ENCODE peak calls at places on chromosomes 6 and 20, in four cellular contexts. O is ovary, M is adrenal gland, Z is HCT116. Q is an unnamed sample. For H3K4me1, the result is how much of the 10 kb centered on the place peaks cover.

GRCh38 chr6:139990287-139990686 is 615.8 kb upstream of the CITED2 start:
- DNase-seq in O (no peak), M (no peak), Z (no peak), Q (no peak)

GRCh38 chr20:50508171-50508761 is 1.9 kb upstream of the PTPN1 start:
- DNase-seq in O (no peak), M (no peak), Z (no peak), Q (no peak)

GRCh38 chr20:40431611-40432010 is 257.4 kb downstream of the MAFB start:
- DNase-seq in O (no peak), M (no peak), Z (no peak), Q (no peak)

GRCh38 chr20:2137552-2138201 is 36.0 kb downstream of the STK35 start:
- DNase-seq in O (no peak), M (peak), Z (no peak), Q (no peak)

GRCh38 chr20:40920291-40920690 is 108.3 kb upstream of the TOP1 start:
- DNase-seq in O (no peak), M (no peak), Z (no peak), Q (no peak)

GRCh38 chr6:132931937-132932336 is 117.6 kb downstream of the RPS12 start:
- DNase-seq in O (no peak), M (no peak), Z (no peak), Q (no peak)

GRCh38 chr6:168026925-168027324 is 29.5 kb downstream of the KIF25 start:
- DNase-seq in O (no peak), M (no peak), Z (no peak), Q (no peak)

GRCh38 chr6:116363759-116364158 is 7.0 kb upstream of the DSE start:
- DNase-seq in O (no peak), M (no peak), Z (no peak), Q (no peak)

GRCh38 chr6:62090442-62091229 is 195.4 kb downstream of the KHDRBS2 start:
- DNase-seq in O (no peak), M (no peak), Z (no peak), Q (no peak)

GRCh38 chr6:93684339-93684738 is 265.0 kb upstream of the EPHA7 start:
- DNase-seq in O (no peak), M (no peak), Z (no peak), Q (no peak)

GRCh38 chr6:83853968-83854501 is 875 bp downstream of the RIPPLY2 start:
- DNase-seq in O (no peak), M (no peak), Z (no peak), Q (no peak)

GRCh38 chr6:72321741-72322140 is 300.1 kb upstream of the KCNQ5 start:
- DNase-seq in O (no peak), M (no peak), Z (no peak), Q (no peak)

GRCh38 chr20:17835941-17836861 is 132.4 kb downstream of the SNX5 start:
- DNase-seq in O (peak), M (no peak), Z (no peak), Q (no peak)

GRCh38 chr6:116278853-116279231 is 888 bp downstream of the TSPYL1 start:
- DNase-seq in O (peak), M (peak), Z (no peak), Q (peak)

GRCh38 chr20:49219924-49220831 is 962 bp downstream of the DDX27 start:
- DNase-seq in O (peak), M (no peak), Z (no peak), Q (peak)

GRCh38 chr6:52976591-52977035 is 18.5 kb downstream of the GSTA4 start:
- DNase-seq in O (no peak), M (no peak), Z (no peak), Q (peak)

GRCh38 chr6:53746442-53747103 is 48.2 kb upstream of the LRRC1 start:
- DNase-seq in O (no peak), M (no peak), Z (no peak), Q (no peak)

GRCh38 chr20:25025091-25025861 is 32.7 kb downstream of the ACSS1 start:
- DNase-seq in O (no peak), M (no peak), Z (no peak), Q (peak)

GRCh38 chr6:36760685-36761435 is 63.2 kb downstream of the RAB44 start:
- DNase-seq in O (no peak), M (no peak), Z (no peak), Q (no peak)

GRCh38 chr6:128370072-128370471 is 150.3 kb downstream of the PTPRK start:
- DNase-seq in O (no peak), M (no peak), Z (no peak), Q (no peak)

GRCh38 chr6:168100011-168100802 is 21.2 kb upstream of the FRMD1 start:
- DNase-seq in O (no peak), M (no peak), Z (no peak), Q (no peak)

GRCh38 chr6:43722920-43723565 is 35.5 kb upstream of the MRPS18A start:
- DNase-seq in O (no peak), M (no peak), Z (no peak), Q (no peak)

GRCh38 chr20:49276895-49277785 is 717 bp downstream of the ZNFX1 start:
- DNase-seq in O (peak), M (peak), Z (no peak), Q (peak)

GRCh38 chr6:11007715-11008608 is 36.1 kb downstream of the ELOVL2 start:
- DNase-seq in O (no peak), M (no peak), Z (peak), Q (no peak)

GRCh38 chr6:154732824-154733609 is at the start of gene SCAF8:
- DNase-seq in O (peak), M (peak), Z (peak), Q (peak)

GRCh38 chr20:58892126-58892931 is 39.8 kb downstream of the GNAS start:
- DNase-seq in O (peak), M (peak), Z (no peak), Q (peak)

GRCh38 chr6:155181498-155181897 is 82.3 kb upstream of the CLDN20 start:
- DNase-seq in O (no peak), M (no peak), Z (no peak), Q (no peak)

GRCh38 chr6:32148722-32149576 is 2.8 kb downstream of the PRRT1 start:
- DNase-seq in O (peak), M (peak), Z (no peak), Q (peak)

GRCh38 chr6:148750826-148751225 is 4.0 kb downstream of the UST start:
- DNase-seq in O (no peak), M (peak), Z (no peak), Q (peak)

GRCh38 chr20:58024241-58024721 is 204.2 kb downstream of the ANKRD60 start:
- DNase-seq in O (no peak), M (no peak), Z (no peak), Q (no peak)

GRCh38 chr6:64817525-64817924 is 889.5 kb downstream of the EYS start:
- DNase-seq in O (no peak), M (no peak), Z (no peak), Q (no peak)

GRCh38 chr6:55713411-55713810 is 134.4 kb upstream of the HMGCLL1 start:
- DNase-seq in O (no peak), M (no peak), Z (no peak), Q (no peak)

GRCh38 chr6:123091091-123091895 is 95.3 kb downstream of the CLVS2 start:
- DNase-seq in O (no peak), M (no peak), Z (no peak), Q (no peak)

DNA sequence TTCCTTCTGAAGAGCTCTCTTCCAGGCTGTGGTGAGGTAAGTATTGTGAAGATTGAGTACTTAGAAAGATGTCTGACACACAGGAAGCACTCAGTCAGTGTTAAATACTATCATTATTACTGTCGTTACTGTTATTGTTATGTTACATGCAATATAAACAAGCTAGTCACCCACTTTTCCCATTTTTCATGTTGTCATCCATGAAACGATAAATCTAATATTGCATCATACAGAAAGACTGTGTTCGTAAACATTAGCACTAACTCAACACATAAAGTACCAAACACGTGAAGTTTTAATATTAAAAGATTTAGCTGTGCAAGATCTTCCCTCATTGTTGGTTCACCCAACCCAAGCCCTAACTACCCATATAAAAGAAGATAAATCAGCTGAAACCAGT is 109.2 kb upstream of the NRSN1 start:
- DNase-seq in O (no peak), M (no peak), Z (no peak), Q (no peak)
- H3K27ac ChIP-seq in O (no peak), M (no peak), Z (no peak), Q (no peak)

DNA sequence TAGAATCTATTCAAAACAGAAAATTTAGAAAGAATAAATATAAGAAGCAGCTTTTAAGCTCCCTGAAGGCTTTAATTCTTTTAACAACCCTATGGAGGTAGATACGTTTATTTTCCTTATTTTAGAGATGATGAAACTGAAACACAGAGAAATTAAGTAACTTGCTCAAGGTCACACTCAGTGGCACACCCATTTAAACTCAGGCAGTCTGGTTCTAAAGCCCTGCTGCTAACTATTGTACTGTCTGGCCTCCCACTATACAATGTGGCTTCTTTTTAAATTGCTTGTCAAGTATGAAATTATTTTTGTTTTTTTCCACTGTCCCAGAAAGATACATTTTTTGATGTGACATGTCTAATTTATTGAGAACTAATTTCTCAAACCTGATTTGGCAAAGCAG is 55.7 kb downstream of the FAM217A start:
- DNase-seq in O (no peak), M (no peak), Z (no peak), Q (no peak)
- H3K4me1 ChIP-seq in O (under half), M (under half), Z (under half), Q (half or more)

GRCh38 chr6:5084192-5084786 is 852 bp upstream of the PPP1R3G start:
- DNase-seq in O (peak), M (peak), Z (no peak), Q (peak)

GRCh38 chr6:5085638-5086293 is 625 bp downstream of the PPP1R3G start:
- DNase-seq in O (peak), M (peak), Z (no peak), Q (peak)

GRCh38 chr6:5083813-5084191 is 1.3 kb upstream of the PPP1R3G start:
- DNase-seq in O (no peak), M (no peak), Z (no peak), Q (no peak)

GRCh38 chr6:5086294-5086890 is 1.3 kb downstream of the PPP1R3G start:
- DNase-seq in O (no peak), M (peak), Z (no peak), Q (no peak)

GRCh38 chr6:5084787-5085637 is at the start of gene PPP1R3G:
- DNase-seq in O (peak), M (peak), Z (no peak), Q (peak)
- TF ChIP-seq POLR2A in O (no peak), M (no peak), Z (no peak), Q (no peak)

GRCh38 chr6:169426611-169427010 is 173.0 kb upstream of the THBS2 start:
- DNase-seq in O (no peak), M (no peak), Z (no peak), Q (no peak)

GRCh38 chr6:169424821-169425240 is 171.2 kb upstream of the THBS2 start:
- DNase-seq in O (peak), M (peak), Z (no peak), Q (no peak)

GRCh38 chr6:169421890-169422289 is 168.2 kb upstream of the THBS2 start:
- DNase-seq in O (no peak), M (no peak), Z (no peak), Q (no peak)

GRCh38 chr6:169425628-169426370 is 172.2 kb upstream of the THBS2 start:
- DNase-seq in O (peak), M (no peak), Z (no peak), Q (no peak)

GRCh38 chr6:169424149-169424804 is 170.6 kb upstream of the THBS2 start:
- DNase-seq in O (no peak), M (no peak), Z (no peak), Q (no peak)
- H3K27ac ChIP-seq in O (peak), M (peak), Z (no peak), Q (peak)

GRCh38 chr20:47557218-47557617 is 55.5 kb downstream of the NCOA3 start:
- DNase-seq in O (no peak), M (no peak), Z (no peak), Q (no peak)
- H3K4me1 ChIP-seq in O (under half), M (under half), Z (under half), Q (under half)

GRCh38 chr20:44310664-44311639 is at the start of gene FITM2:
- DNase-seq in O (peak), M (peak), Z (peak), Q (peak)
- TF ChIP-seq POLR2A in O (peak), M (no peak), Z (peak), Q (peak)

GRCh38 chr20:47479093-47479492 is 22.6 kb upstream of the NCOA3 start:
- DNase-seq in O (no peak), M (no peak), Z (no peak), Q (no peak)

GRCh38 chr20:47475419-47476044 is 26.2 kb upstream of the NCOA3 start:
- DNase-seq in O (no peak), M (no peak), Z (no peak), Q (no peak)

GRCh38 chr20:47479506-47479905 is 22.2 kb upstream of the NCOA3 start:
- DNase-seq in O (no peak), M (no peak), Z (no peak), Q (no peak)

GRCh38 chr20:47480239-47480638 is 21.4 kb upstream of the NCOA3 start:
- DNase-seq in O (no peak), M (no peak), Z (no peak), Q (no peak)

DNA sequence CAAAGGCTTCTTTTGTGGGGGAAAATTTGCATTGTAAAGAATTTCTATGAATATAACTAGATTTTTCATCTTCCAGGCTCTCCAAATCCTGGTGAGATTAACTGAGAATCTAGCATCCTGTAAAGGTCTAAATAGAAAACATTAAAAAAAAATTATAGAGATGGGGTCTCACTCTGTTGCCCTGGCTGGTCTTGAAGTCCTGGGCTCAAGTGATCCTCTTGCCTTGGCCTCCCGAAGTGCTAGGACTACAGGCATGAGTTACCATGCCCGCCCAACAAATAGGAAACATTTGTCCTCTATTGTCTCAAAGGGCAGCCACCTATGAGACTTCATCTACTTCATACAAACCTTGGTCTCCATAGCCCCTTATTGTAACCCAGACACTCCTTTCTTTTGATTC is 25.2 kb upstream of the NCOA3 start:
- DNase-seq in O (no peak), M (no peak), Z (no peak), Q (no peak)
- H3K27ac ChIP-seq in O (no peak), M (no peak), Z (no peak), Q (no peak)

GRCh38 chr6:156944412-156944811 is 167.2 kb downstream of the ARID1B start:
- DNase-seq in O (no peak), M (no peak), Z (no peak), Q (no peak)
- H3K4me1 ChIP-seq in O (under half), M (half or more), Z (under half), Q (under half)

Q was measured in upper lobe of left lung.